ENCODE peak calls at places on chromosomes 1 and 21, in seven cellular contexts. C is H1, Z is thyroid gland, R is tibial nerve, S is endothelial cell of umbilical vein, X is body of pancreas, H is spleen. F is an unnamed sample. For H3K4me1, the result is how much of the 10 kb centered on the place peaks cover.

GRCh38 chr1:210692796-210693195 is 364.1 kb downstream of the HHAT start:
- DNase-seq in C (no peak), Z (no peak), R (no peak), S (no peak), X (no peak), H (no peak), F (no peak)

GRCh38 chr1:32733573-32734321 is 31.2 kb upstream of the SYNC start:
- DNase-seq in C (no peak), Z (no peak), R (no peak), S (no peak), X (no peak), H (no peak), F (no peak)

GRCh38 chr1:115190766-115191165 is 101.5 kb upstream of the TSPAN2 start:
- DNase-seq in C (no peak), Z (no peak), R (no peak), S (no peak), X (no peak), H (no peak), F (no peak)

GRCh38 chr21:40054403-40054802 is 187.2 kb downstream of the PCP4 start:
- DNase-seq in C (no peak), Z (peak), R (no peak), S (no peak), X (peak), H (no peak), F (no peak)

GRCh38 chr1:30047576-30047975 is 675.8 kb downstream of the MATN1 start:
- DNase-seq in C (no peak), Z (no peak), R (no peak), S (no peak), X (no peak), H (peak), F (no peak)

GRCh38 chr1:11062965-11063401 is 3.2 kb upstream of the SRM start:
- DNase-seq in C (no peak), Z (no peak), R (no peak), S (no peak), X (peak), H (no peak), F (no peak)

GRCh38 chr1:173117108-173117633 is 66.4 kb upstream of the TNFSF18 start:
- DNase-seq in C (no peak), Z (no peak), R (no peak), S (peak), X (no peak), H (no peak), F (no peak)

GRCh38 chr1:160460683-160461287 is 60.4 kb downstream of the VANGL2 start:
- DNase-seq in C (no peak), Z (no peak), R (no peak), S (peak), X (no peak), H (no peak), F (no peak)

GRCh38 chr1:218887141-218887925 is 286.3 kb upstream of the LYPLAL1 start:
- DNase-seq in C (no peak), Z (no peak), R (no peak), S (no peak), X (no peak), H (no peak), F (no peak)

GRCh38 chr1:2302292-2302925 is 74.3 kb downstream of the SKI start:
- DNase-seq in C (no peak), Z (no peak), R (no peak), S (no peak), X (no peak), H (no peak), F (no peak)

GRCh38 chr1:165764277-165764676 is 4.4 kb downstream of the TMCO1 start:
- DNase-seq in C (no peak), Z (no peak), R (no peak), S (no peak), X (no peak), H (no peak), F (no peak)

GRCh38 chr1:66383168-66383567 is 150.8 kb upstream of the SGIP1 start:
- DNase-seq in C (no peak), Z (no peak), R (no peak), S (no peak), X (no peak), H (no peak), F (no peak)

GRCh38 chr1:18234790-18235242 is 127.2 kb downstream of the IGSF21 start:
- DNase-seq in C (peak), Z (peak), R (peak), S (no peak), X (peak), H (no peak), F (peak)

GRCh38 chr1:1602941-1603506 is 3.1 kb upstream of the FNDC10 start:
- DNase-seq in C (no peak), Z (no peak), R (no peak), S (no peak), X (no peak), H (peak), F (no peak)

GRCh38 chr1:14724697-14725096 is 126.2 kb downstream of the KAZN start:
- DNase-seq in C (no peak), Z (no peak), R (no peak), S (no peak), X (no peak), H (no peak), F (no peak)

GRCh38 chr1:161098161-161099068 is at the start of gene KLHDC9:
- DNase-seq in C (peak), Z (peak), R (peak), S (peak), X (peak), H (peak), F (peak)

GRCh38 chr1:187627516-187627915 is 798.8 kb downstream of the PLA2G4A start:
- DNase-seq in C (no peak), Z (no peak), R (no peak), S (no peak), X (no peak), H (no peak), F (no peak)

GRCh38 chr1:199123615-199124014 is 484.8 kb downstream of the PTPRC start:
- DNase-seq in C (no peak), Z (no peak), R (no peak), S (no peak), X (no peak), H (no peak), F (no peak)

GRCh38 chr1:160607051-160608032 is 28.0 kb upstream of the CD84 start:
- DNase-seq in C (no peak), Z (peak), R (peak), S (peak), X (peak), H (no peak), F (peak)

GRCh38 chr1:212291505-212292134 is 6.4 kb downstream of the PPP2R5A start:
- DNase-seq in C (no peak), Z (no peak), R (no peak), S (peak), X (no peak), H (no peak), F (no peak)

GRCh38 chr1:51312718-51313117 is 17.6 kb downstream of the TTC39A start:
- DNase-seq in C (no peak), Z (no peak), R (no peak), S (no peak), X (no peak), H (no peak), F (no peak)

GRCh38 chr21:36038701-36039497 is 21.4 kb downstream of the SETD4 start:
- DNase-seq in C (no peak), Z (peak), R (no peak), S (no peak), X (no peak), H (no peak), F (no peak)

GRCh38 chr1:48093696-48094518 is 96.7 kb upstream of the TRABD2B start:
- DNase-seq in C (peak), Z (peak), R (peak), S (peak), X (peak), H (peak), F (peak)

GRCh38 chr1:223331929-223332328 is 32.0 kb downstream of the SUSD4 start:
- DNase-seq in C (no peak), Z (no peak), R (no peak), S (no peak), X (no peak), H (no peak), F (no peak)

GRCh38 chr1:207218512-207219352 is 102.7 kb upstream of the CD55 start:
- DNase-seq in C (no peak), Z (peak), R (no peak), S (peak), X (peak), H (no peak), F (no peak)

GRCh38 chr1:53469373-53469772 is 10.2 kb downstream of the DMRTB1 start:
- DNase-seq in C (no peak), Z (no peak), R (no peak), S (no peak), X (no peak), H (peak), F (no peak)

GRCh38 chr1:40951943-40952743 is 27.4 kb upstream of the CTPS1 start:
- DNase-seq in C (peak), Z (peak), R (peak), S (peak), X (peak), H (peak), F (peak)

DNA sequence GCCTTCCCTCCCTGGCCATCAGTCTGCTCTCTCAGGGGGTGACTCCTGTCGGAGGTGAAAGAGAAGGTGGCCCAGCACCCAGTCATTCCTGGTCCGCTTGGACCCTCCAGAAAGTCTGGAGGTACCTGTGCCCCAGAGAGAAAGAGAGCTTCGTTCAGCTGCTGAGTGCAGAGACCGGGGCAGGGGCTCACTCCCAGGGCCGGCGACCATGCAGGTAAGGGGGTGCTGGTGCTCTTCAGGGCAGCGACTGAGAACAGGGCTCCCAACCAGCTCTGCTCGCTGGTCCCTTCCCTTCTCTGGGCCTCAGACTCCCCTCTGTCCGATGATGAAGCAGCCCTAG is 30.1 kb downstream of the HSPG2 start:
- DNase-seq in C (no peak), Z (no peak), R (no peak), S (no peak), X (no peak), H (no peak), F (no peak)
- H3K4me1 ChIP-seq in C (under half), Z (under half), R (under half), S (half or more), X (under half), H (under half), F (half or more)

GRCh38 chr21:33237446-33237845 is 7.7 kb downstream of the IFNAR2 start:
- DNase-seq in C (no peak), Z (no peak), R (no peak), S (no peak), X (no peak), H (no peak), F (no peak)
- TF ChIP-seq POLR2A in C (no peak), Z (no peak), R (no peak), S (no peak), X (no peak), H (no peak), F (no peak)

GRCh38 chr21:25701529-25701928 is 33.2 kb downstream of the ATP5PF start:
- DNase-seq in C (no peak), Z (no peak), R (no peak), S (no peak), X (no peak), H (no peak), F (no peak)

DNA sequence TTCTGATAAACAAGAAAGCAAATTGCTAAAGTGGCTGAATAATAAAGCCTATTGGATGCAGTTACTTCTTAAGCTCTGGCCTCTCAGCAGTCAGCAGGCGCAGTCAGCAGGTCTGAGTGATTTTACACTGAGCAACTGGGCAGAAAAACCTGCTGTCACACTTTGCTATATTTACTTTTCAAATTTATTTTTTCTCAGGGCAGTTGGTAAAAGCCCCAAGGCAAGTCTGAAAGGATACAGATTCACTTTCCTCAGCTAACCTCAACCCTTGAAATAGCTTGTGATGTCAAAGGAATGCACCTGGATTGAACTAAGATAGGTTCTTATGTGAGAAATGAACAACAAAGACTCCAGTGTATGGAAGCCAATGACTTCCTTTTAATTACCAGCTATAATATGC is 34.0 kb downstream of the ATP5PF start:
- DNase-seq in C (no peak), Z (no peak), R (no peak), S (no peak), X (no peak), H (no peak), F (no peak)
- H3K27ac ChIP-seq in C (no peak), Z (no peak), R (no peak), S (no peak), X (no peak), H (no peak), F (no peak)

GRCh38 chr21:44304846-44305245 is 5.0 kb downstream of the PFKL start:
- DNase-seq in C (no peak), Z (peak), R (peak), S (peak), X (peak), H (no peak), F (peak)
- H3K4me1 ChIP-seq in C (under half), Z (under half), R (under half), S (under half), X (under half), H (half or more), F (half or more)

GRCh38 chr1:23590058-23590783 is 30.9 kb upstream of the ID3 start:
- DNase-seq in C (no peak), Z (peak), R (no peak), S (no peak), X (no peak), H (no peak), F (no peak)

GRCh38 chr1:23592209-23592905 is 33.1 kb upstream of the ID3 start:
- DNase-seq in C (no peak), Z (peak), R (no peak), S (no peak), X (no peak), H (no peak), F (no peak)

GRCh38 chr1:23593556-23594148 is 34.4 kb upstream of the ID3 start:
- DNase-seq in C (no peak), Z (peak), R (no peak), S (no peak), X (peak), H (no peak), F (no peak)

GRCh38 chr1:23593042-23593521 is 33.8 kb upstream of the ID3 start:
- DNase-seq in C (no peak), Z (no peak), R (no peak), S (no peak), X (no peak), H (no peak), F (no peak)

DNA sequence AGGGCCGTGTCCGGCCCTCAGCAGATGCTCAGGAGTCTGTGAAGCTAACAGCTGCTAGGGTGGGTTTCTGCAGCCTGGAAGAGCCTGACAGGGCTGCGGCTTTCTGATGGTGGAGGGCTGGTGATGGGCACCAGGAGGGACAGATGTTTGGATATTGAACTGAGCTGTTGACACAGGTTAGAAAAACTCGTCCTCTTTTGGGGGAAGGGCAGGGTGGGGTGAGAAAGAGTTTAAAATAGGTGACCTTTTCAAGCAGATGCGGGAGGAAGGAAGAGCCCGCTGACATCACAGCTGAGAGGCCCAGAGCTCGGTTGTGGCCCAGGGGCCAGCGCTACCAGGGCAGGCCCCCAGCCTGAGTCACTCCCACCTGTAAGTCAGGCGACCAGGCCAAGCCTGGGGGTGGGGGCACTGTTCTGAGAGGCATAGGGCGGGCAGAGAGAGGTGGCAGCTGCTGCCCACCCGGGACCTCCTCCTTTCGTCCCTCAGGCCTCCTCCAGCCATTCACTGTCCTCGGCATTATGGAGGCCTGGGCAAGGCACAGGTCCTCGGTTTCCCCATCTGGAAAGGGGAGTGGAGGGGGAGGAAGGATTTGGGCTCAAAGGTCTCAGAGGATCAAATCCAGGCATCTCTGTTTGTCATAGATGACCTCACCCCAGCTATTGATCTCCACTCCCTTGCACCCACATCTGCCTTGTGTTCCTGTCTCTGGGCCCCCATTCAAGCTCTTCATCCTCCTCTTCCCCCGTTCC is 32.3 kb upstream of the ID3 start:
- DNase-seq in C (no peak), Z (peak), R (no peak), S (no peak), X (no peak), H (peak), F (no peak)
- TF ChIP-seq POLR2A in C (no peak), Z (no peak), R (no peak), S (no peak), X (no peak), H (no peak), F (no peak)

GRCh38 chr1:240234477-240235225 is 143.0 kb downstream of the FMN2 start:
- DNase-seq in C (no peak), Z (no peak), R (no peak), S (no peak), X (no peak), H (no peak), F (no peak)
- H3K27ac ChIP-seq in C (no peak), Z (no peak), R (no peak), S (no peak), X (no peak), H (no peak), F (no peak)

GRCh38 chr1:241090798-241091197 is 266.2 kb downstream of the RGS7 start:
- DNase-seq in C (no peak), Z (no peak), R (no peak), S (no peak), X (no peak), H (no peak), F (no peak)
- H3K4me1 ChIP-seq in C (under half), Z (under half), R (under half), S (under half), X (under half), H (under half), F (under half)

GRCh38 chr1:151282883-151283725 is 1.0 kb downstream of the ZNF687 start:
- DNase-seq in C (peak), Z (peak), R (peak), S (peak), X (peak), H (peak), F (peak)

GRCh38 chr1:151281225-151281968 is 702 bp upstream of the ZNF687 start:
- DNase-seq in C (peak), Z (peak), R (peak), S (peak), X (peak), H (peak), F (peak)

GRCh38 chr1:151286619-151287340 is 4.7 kb downstream of the ZNF687 start:
- DNase-seq in C (no peak), Z (no peak), R (no peak), S (no peak), X (no peak), H (no peak), F (no peak)

GRCh38 chr1:151284013-151284577 is 2.0 kb downstream of the ZNF687 start:
- DNase-seq in C (no peak), Z (no peak), R (no peak), S (no peak), X (peak), H (no peak), F (no peak)

GRCh38 chr1:151281969-151282882 is at the start of gene ZNF687:
- DNase-seq in C (peak), Z (peak), R (peak), S (peak), X (peak), H (peak), F (peak)
- TF ChIP-seq POLR2A in C (no peak), Z (peak), R (peak), S (peak), X (peak), H (peak), F (peak)

GRCh38 chr1:85327759-85328158 is 51.3 kb upstream of the BCL10 start:
- DNase-seq in C (no peak), Z (no peak), R (no peak), S (no peak), X (no peak), H (no peak), F (no peak)
- H3K27ac ChIP-seq in C (no peak), Z (no peak), R (no peak), S (peak), X (no peak), H (no peak), F (no peak)

F was measured in testis.